ENCODE peak calls at places on chromosomes 13 and 19, in four cellular contexts. T is IMR-90, X is mesendoderm, Y is fibroblast of the conjunctiva. J is an unnamed sample.
A peak's percentile ranks its signal among the peaks of the same experiment; 100 is the strongest.

GRCh38 chr19:45175663-45176345 is 2.2 kb downstream of the TRAPPC6A start:
- DNase-seq in T (no peak), Y (no peak), X (no peak), J (no peak)

GRCh38 chr13:35736876-35737275 is 260.4 kb upstream of the MAB21L1 start:
- DNase-seq in X (no peak), Y (no peak), T (no peak), J (no peak)

GRCh38 chr13:19567820-19568534 is 6.6 kb upstream of the TPTE2 start:
- DNase-seq in X (no peak), Y (no peak), T (no peak), J (no peak)

GRCh38 chr13:92657565-92657964 is 569.0 kb upstream of the GPC6 start:
- DNase-seq in X (no peak), T (peak; percentile 1), Y (no peak), J (peak; percentile 2)

GRCh38 chr13:95452376-95452775 is 100.1 kb upstream of the CLDN10 start:
- DNase-seq in T (no peak), Y (no peak), X (no peak), J (peak; percentile 84)

GRCh38 chr19:1863308-1863637 is at the start of gene KLF16:
- DNase-seq in X (no peak), T (no peak), Y (no peak), J (no peak)

GRCh38 chr19:4984448-4984990 is 15.6 kb downstream of the KDM4B start:
- DNase-seq in Y (no peak), X (no peak), T (no peak), J (no peak)

GRCh38 chr13:102038787-102039186 is 363.1 kb downstream of the FGF14 start:
- DNase-seq in X (no peak), T (no peak), Y (no peak), J (no peak)

GRCh38 chr19:2540646-2541454 is 64.9 kb downstream of the GADD45B start:
- DNase-seq in X (peak; percentile 100), T (peak; percentile 97), Y (peak; percentile 85), J (peak; percentile 99)

J was measured in fibroblast of lung.